ENCODE peak calls at places on chromosome 12, in four cellular contexts. One of them, this sample, is unnamed.

GRCh38 chr12:109524466-109525278 is 47.2 kb downstream of the UBE3B start:
- DNase-seq in K562: no peak
- DNase-seq in HepG2: no peak
- DNase-seq in GM12878: no peak
- DNase-seq in this sample: no peak

GRCh38 chr12:47247418-47247817 is 167.7 kb upstream of the AMIGO2 start:
- DNase-seq in HepG2: no peak
- DNase-seq in GM12878: no peak
- DNase-seq in K562: no peak
- DNase-seq in this sample: no peak

GRCh38 chr12:59396519-59396918 is 199.3 kb upstream of the SLC16A7 start:
- DNase-seq in K562: no peak
- DNase-seq in GM12878: no peak
- DNase-seq in HepG2: no peak
- DNase-seq in this sample: no peak

GRCh38 chr12:20505056-20505455 is 136.7 kb downstream of the PDE3A start:
- DNase-seq in HepG2: no peak
- DNase-seq in K562: no peak
- DNase-seq in GM12878: no peak
- DNase-seq in this sample: no peak

GRCh38 chr12:65596514-65597010 is 227.7 kb upstream of the HMGA2 start:
- DNase-seq in K562: no peak
- DNase-seq in HepG2: no peak
- DNase-seq in GM12878: no peak
- DNase-seq in this sample: no peak

GRCh38 chr12:65204886-65205525 is 35.6 kb downstream of the LEMD3 start:
- DNase-seq in HepG2: no peak
- DNase-seq in K562: no peak
- DNase-seq in GM12878: no peak
- DNase-seq in this sample: no peak

GRCh38 chr12:113065126-113066007 is 8.8 kb downstream of the DTX1 start:
- DNase-seq in HepG2: no peak
- DNase-seq in K562: peak; percentile 75
- DNase-seq in GM12878: no peak
- DNase-seq in this sample: peak; percentile 52

GRCh38 chr12:12127304-12127703 is 56.6 kb downstream of the BCL2L14 start:
- DNase-seq in K562: no peak
- DNase-seq in GM12878: no peak
- DNase-seq in HepG2: no peak
- DNase-seq in this sample: no peak

GRCh38 chr12:6752181-6752930 is 585 bp downstream of the MLF2 start:
- DNase-seq in GM12878: no peak
- DNase-seq in K562: peak; percentile 66
- DNase-seq in HepG2: peak; percentile 51
- DNase-seq in this sample: peak; percentile 55

GRCh38 chr12:116336542-116337065 is 59.1 kb upstream of the MED13L start:
- DNase-seq in HepG2: no peak
- DNase-seq in K562: peak; percentile 67
- DNase-seq in GM12878: peak; percentile 67
- DNase-seq in this sample: no peak

GRCh38 chr12:88691811-88692210 is 111.5 kb upstream of the KITLG start:
- DNase-seq in K562: no peak
- DNase-seq in HepG2: no peak
- DNase-seq in GM12878: no peak
- DNase-seq in this sample: no peak

GRCh38 chr12:53696285-53696654 is 20.4 kb upstream of the ATP5MC2 start:
- DNase-seq in GM12878: peak; percentile 25
- DNase-seq in HepG2: peak; percentile 82
- DNase-seq in K562: peak; percentile 66
- DNase-seq in this sample: peak; percentile 94

GRCh38 chr12:67355428-67356385 is 86.5 kb downstream of the CAND1 start:
- DNase-seq in K562: peak; percentile 15
- DNase-seq in HepG2: peak; percentile 42
- DNase-seq in GM12878: peak; percentile 16
- DNase-seq in this sample: peak; percentile 39

GRCh38 chr12:103043531-103044445 is 86.3 kb downstream of the ASCL1 start:
- DNase-seq in GM12878: no peak
- DNase-seq in K562: no peak
- DNase-seq in HepG2: no peak
- DNase-seq in this sample: no peak

GRCh38 chr12:117025481-117026151 is 73.6 kb downstream of the TESC start:
- DNase-seq in HepG2: peak; percentile 68
- DNase-seq in K562: peak; percentile 79
- DNase-seq in GM12878: no peak
- DNase-seq in this sample: peak; percentile 82

GRCh38 chr12:131511391-131511802 is 199.5 kb upstream of the SFSWAP start:
- DNase-seq in GM12878: peak; percentile 73
- DNase-seq in HepG2: no peak
- DNase-seq in K562: no peak
- DNase-seq in this sample: no peak

GRCh38 chr12:78696267-78696666 is 168.3 kb upstream of the SYT1 start:
- DNase-seq in GM12878: no peak
- DNase-seq in K562: no peak
- DNase-seq in HepG2: no peak
- DNase-seq in this sample: no peak

GRCh38 chr12:1914116-1914911 is 4.1 kb downstream of the CACNA2D4 start:
- DNase-seq in K562: no peak
- DNase-seq in GM12878: no peak
- DNase-seq in HepG2: no peak
- DNase-seq in this sample: peak; percentile 2

GRCh38 chr12:68953536-68953935 is 20.6 kb upstream of the CPM start:
- DNase-seq in K562: no peak
- DNase-seq in HepG2: no peak
- DNase-seq in GM12878: no peak
- DNase-seq in this sample: no peak

GRCh38 chr12:1758887-1759286 is 61.5 kb upstream of the LRTM2 start:
- DNase-seq in HepG2: peak; percentile 75
- DNase-seq in K562: no peak
- DNase-seq in GM12878: no peak
- DNase-seq in this sample: no peak

GRCh38 chr12:571795-572531 is 91.3 kb downstream of the NINJ2 start:
- DNase-seq in GM12878: no peak
- DNase-seq in K562: no peak
- DNase-seq in HepG2: peak; percentile 29
- DNase-seq in this sample: no peak

GRCh38 chr12:2646341-2646740 is 148.4 kb upstream of the FKBP4 start:
- DNase-seq in K562: no peak
- DNase-seq in HepG2: no peak
- DNase-seq in GM12878: no peak
- DNase-seq in this sample: no peak

GRCh38 chr12:51240971-51241370 is 2.3 kb downstream of the DAZAP2 start:
- DNase-seq in HepG2: no peak
- DNase-seq in GM12878: no peak
- DNase-seq in K562: no peak
- DNase-seq in this sample: no peak

GRCh38 chr12:122137681-122138080 is 36.3 kb downstream of the IL31 start:
- DNase-seq in K562: peak; percentile 54
- DNase-seq in GM12878: no peak
- DNase-seq in HepG2: no peak
- DNase-seq in this sample: no peak

GRCh38 chr12:104055686-104056388 is 5.8 kb upstream of the GLT8D2 start:
- DNase-seq in K562: no peak
- DNase-seq in GM12878: no peak
- DNase-seq in HepG2: no peak
- DNase-seq in this sample: no peak

GRCh38 chr12:13670249-13670648 is 311.2 kb downstream of the GRIN2B start:
- DNase-seq in HepG2: no peak
- DNase-seq in GM12878: no peak
- DNase-seq in K562: no peak
- DNase-seq in this sample: no peak

GRCh38 chr12:51005671-51006070 is 20.5 kb downstream of the SLC11A2 start:
- DNase-seq in HepG2: no peak
- DNase-seq in K562: no peak
- DNase-seq in GM12878: no peak
- DNase-seq in this sample: no peak

GRCh38 chr12:130603566-130603965 is 112.5 kb downstream of the RIMBP2 start:
- DNase-seq in HepG2: no peak
- DNase-seq in K562: no peak
- DNase-seq in GM12878: no peak
- DNase-seq in this sample: no peak

GRCh38 chr12:118102070-118102469 is 1.7 kb downstream of the VSIG10 start:
- DNase-seq in GM12878: no peak
- DNase-seq in K562: no peak
- DNase-seq in HepG2: peak; percentile 39
- DNase-seq in this sample: no peak
- TF ChIP-seq FOXK2 in GM12878: no peak
- TF ChIP-seq FOXK2 in K562: no peak
- TF ChIP-seq FOXK2 in HepG2: no peak
- TF ChIP-seq FOXK2 in this sample: no peak

GRCh38 chr12:26867084-26867483 is 34.1 kb upstream of the ITPR2 start:
- DNase-seq in K562: no peak
- DNase-seq in GM12878: peak; percentile 83
- DNase-seq in HepG2: no peak
- DNase-seq in this sample: no peak
- TF ChIP-seq BHLHE40 in K562: no peak
- TF ChIP-seq BHLHE40 in GM12878: no peak
- TF ChIP-seq BHLHE40 in HepG2: no peak
- TF ChIP-seq BHLHE40 in this sample: no peak

GRCh38 chr12:96434107-96434506 is 33.9 kb upstream of the CDK17 start:
- DNase-seq in GM12878: no peak
- DNase-seq in HepG2: no peak
- DNase-seq in K562: no peak
- DNase-seq in this sample: no peak

GRCh38 chr12:96441811-96442210 is 41.6 kb upstream of the CDK17 start:
- DNase-seq in HepG2: no peak
- DNase-seq in GM12878: no peak
- DNase-seq in K562: no peak
- DNase-seq in this sample: no peak

GRCh38 chr12:96442906-96443305 is 42.7 kb upstream of the CDK17 start:
- DNase-seq in K562: no peak
- DNase-seq in GM12878: no peak
- DNase-seq in HepG2: no peak
- DNase-seq in this sample: no peak

GRCh38 chr12:96436366-96437295 is 36.4 kb upstream of the CDK17 start:
- DNase-seq in HepG2: no peak
- DNase-seq in GM12878: no peak
- DNase-seq in K562: no peak
- DNase-seq in this sample: no peak

GRCh38 chr12:96438330-96438729 is 38.1 kb upstream of the CDK17 start:
- DNase-seq in K562: no peak
- DNase-seq in GM12878: no peak
- DNase-seq in HepG2: no peak
- DNase-seq in this sample: no peak
- TF ChIP-seq FOXK2 in K562: no peak
- TF ChIP-seq FOXK2 in GM12878: no peak
- TF ChIP-seq FOXK2 in HepG2: no peak
- TF ChIP-seq FOXK2 in this sample: no peak

DNA sequence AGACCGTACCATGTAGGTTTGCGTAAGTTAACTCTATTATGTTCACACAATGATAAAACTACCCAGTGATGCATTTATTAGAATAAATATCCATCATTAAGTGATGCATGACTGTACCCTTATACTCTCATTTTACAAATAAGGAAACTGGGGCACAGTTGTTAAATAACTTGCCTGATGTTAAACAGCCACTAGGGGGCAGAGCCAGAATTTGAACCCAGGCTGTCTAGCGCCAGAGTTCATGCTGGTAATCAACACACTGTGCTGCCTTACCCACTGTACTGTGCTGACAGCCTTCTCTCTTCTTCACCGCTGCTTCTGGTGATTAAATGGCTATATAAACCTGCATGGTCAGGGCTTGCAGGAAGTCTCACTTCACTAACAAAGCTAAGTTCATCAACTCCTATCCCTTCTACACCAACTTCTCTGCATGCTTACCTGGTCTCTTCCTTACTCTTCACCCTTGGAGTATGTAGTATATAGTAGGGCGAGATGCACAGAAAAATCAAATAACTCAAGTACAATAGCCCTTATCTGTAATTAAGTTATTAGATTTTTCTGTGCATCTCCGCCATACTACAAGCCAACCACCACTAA is 43.6 kb upstream of the APPL2 start:
- DNase-seq in HepG2: peak; percentile 22
- DNase-seq in GM12878: no peak
- DNase-seq in K562: peak; percentile 28
- DNase-seq in this sample: peak; percentile 20
- TF ChIP-seq BHLHE40 in HepG2: no peak
- TF ChIP-seq BHLHE40 in GM12878: no peak
- TF ChIP-seq BHLHE40 in K562: no peak
- TF ChIP-seq BHLHE40 in this sample: no peak

DNA sequence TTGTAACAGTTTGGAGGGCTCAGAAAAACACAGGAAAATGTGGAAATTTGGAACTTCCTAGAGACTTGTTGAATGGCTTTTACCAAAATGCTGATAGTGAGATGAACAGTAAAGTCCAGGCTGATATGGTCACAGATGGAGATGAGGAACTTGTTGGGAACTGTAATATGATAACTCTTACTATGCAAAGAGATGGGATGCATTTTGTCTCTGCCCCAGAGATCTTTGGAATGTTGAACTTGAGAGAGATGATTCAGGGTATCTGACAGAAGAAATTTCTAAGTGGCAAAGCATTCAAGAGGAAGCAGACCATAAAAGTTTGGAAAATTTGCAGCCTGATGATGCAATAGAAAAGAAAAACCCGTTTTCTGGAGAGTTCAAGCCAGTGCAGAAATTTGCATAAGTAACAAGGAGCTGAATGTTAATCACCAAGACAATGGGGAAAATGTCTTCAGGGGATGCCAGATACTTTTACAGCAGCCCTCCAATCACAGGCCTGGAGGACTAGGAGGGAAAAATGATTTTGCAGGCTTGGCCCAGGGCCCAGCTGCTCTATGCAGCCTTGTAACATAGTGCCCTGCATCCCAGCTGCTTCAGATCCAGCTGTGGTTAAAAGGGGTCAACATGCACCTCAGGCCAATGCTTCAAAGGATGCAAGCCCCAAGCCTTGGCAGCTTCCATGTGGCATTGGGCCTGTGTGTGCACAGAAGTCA is 572.7 kb upstream of the ATP2B1 start:
- DNase-seq in GM12878: no peak
- DNase-seq in K562: no peak
- DNase-seq in HepG2: no peak
- DNase-seq in this sample: no peak
- TF ChIP-seq FOXK2 in GM12878: no peak
- TF ChIP-seq FOXK2 in K562: no peak
- TF ChIP-seq FOXK2 in HepG2: no peak
- TF ChIP-seq FOXK2 in this sample: no peak

GRCh38 chr12:127550271-127550670 is 716.7 kb upstream of the TMEM132C start:
- DNase-seq in GM12878: no peak
- DNase-seq in HepG2: no peak
- DNase-seq in K562: no peak
- DNase-seq in this sample: no peak
- TF ChIP-seq BHLHE40 in GM12878: no peak
- TF ChIP-seq BHLHE40 in HepG2: no peak
- TF ChIP-seq BHLHE40 in K562: no peak
- TF ChIP-seq BHLHE40 in this sample: no peak